ENCODE peak calls at places on chromosomes 5 and 9, in seven cellular contexts. S, A, M, G, H, Y and N are unnamed samples.

GRCh38 chr5:172686539-172687390 is 45.7 kb downstream of the NEURL1B start:
- DNase-seq in S (no peak), A (no peak), M (no peak), G (no peak), H (no peak), Y (no peak), N (no peak)

GRCh38 chr5:96627792-96628191 is 34.4 kb upstream of the CAST start:
- DNase-seq in S (no peak), A (no peak), M (no peak), G (no peak), H (peak), Y (no peak), N (no peak)

GRCh38 chr5:151811593-151812321 is 40.0 kb downstream of the G3BP1 start:
- DNase-seq in S (no peak), A (no peak), M (no peak), G (no peak), H (no peak), Y (no peak), N (no peak)

GRCh38 chr9:105445203-105445881 is 2.5 kb upstream of the FSD1L start:
- DNase-seq in S (no peak), A (no peak), M (no peak), G (no peak), H (no peak), Y (no peak), N (no peak)

GRCh38 chr5:66551920-66552319 is 44.3 kb upstream of the MAST4 start:
- DNase-seq in S (no peak), A (no peak), M (no peak), G (no peak), H (no peak), Y (no peak), N (no peak)

GRCh38 chr9:126165755-126166154 is 160.9 kb upstream of the MVB12B start:
- DNase-seq in S (no peak), A (no peak), M (no peak), G (no peak), H (no peak), Y (peak), N (no peak)

GRCh38 chr5:135973323-135974018 is 18.7 kb upstream of the LECT2 start:
- DNase-seq in S (no peak), A (no peak), M (no peak), G (no peak), H (peak), Y (no peak), N (no peak)

GRCh38 chr9:33076031-33076359 is 479 bp downstream of the SMU1 start:
- DNase-seq in S (no peak), A (no peak), M (no peak), G (no peak), H (peak), Y (no peak), N (no peak)

GRCh38 chr9:2043881-2044462 is 28.8 kb downstream of the SMARCA2 start:
- DNase-seq in S (no peak), A (no peak), M (no peak), G (no peak), H (no peak), Y (no peak), N (no peak)

GRCh38 chr5:158414780-158415179 is 555.8 kb upstream of the CLINT1 start:
- DNase-seq in S (no peak), A (no peak), M (no peak), G (no peak), H (no peak), Y (no peak), N (no peak)

GRCh38 chr9:101400120-101400519 is 1.5 kb downstream of the ZNF189 start:
- DNase-seq in S (no peak), A (no peak), M (no peak), G (no peak), H (no peak), Y (no peak), N (no peak)

GRCh38 chr5:65475336-65475735 is 6.4 kb downstream of the ADAMTS6 start:
- DNase-seq in S (no peak), A (no peak), M (no peak), G (no peak), H (no peak), Y (no peak), N (no peak)

GRCh38 chr5:147821791-147822190 is 9.7 kb downstream of the SPINK1 start:
- DNase-seq in S (no peak), A (no peak), M (no peak), G (no peak), H (no peak), Y (no peak), N (no peak)

GRCh38 chr5:569868-570361 is 42.2 kb upstream of the CEP72 start:
- DNase-seq in S (no peak), A (no peak), M (no peak), G (no peak), H (no peak), Y (no peak), N (no peak)

GRCh38 chr5:84383816-84384603 is 670 bp downstream of the EDIL3 start:
- DNase-seq in S (no peak), A (peak), M (no peak), G (no peak), H (no peak), Y (peak), N (no peak)

GRCh38 chr9:35806101-35806500 is 6.0 kb downstream of the SPAG8 start:
- DNase-seq in S (no peak), A (no peak), M (no peak), G (no peak), H (no peak), Y (no peak), N (no peak)

GRCh38 chr5:67199859-67200258 is 3.3 kb upstream of the CD180 start:
- DNase-seq in S (no peak), A (no peak), M (no peak), G (no peak), H (no peak), Y (no peak), N (no peak)

GRCh38 chr5:74409166-74409706 is 231.3 kb downstream of the ENC1 start:
- DNase-seq in S (no peak), A (no peak), M (no peak), G (no peak), H (no peak), Y (no peak), N (no peak)

GRCh38 chr5:109927639-109928038 is 237.9 kb downstream of the MAN2A1 start:
- DNase-seq in S (no peak), A (no peak), M (no peak), G (no peak), H (no peak), Y (no peak), N (no peak)

GRCh38 chr5:72328172-72328571 is 8.0 kb downstream of the PTCD2 start:
- DNase-seq in S (no peak), A (peak), M (no peak), G (no peak), H (no peak), Y (no peak), N (no peak)

GRCh38 chr9:124098141-124098905 is 86.8 kb downstream of the LHX2 start:
- DNase-seq in S (no peak), A (no peak), M (no peak), G (no peak), H (no peak), Y (no peak), N (no peak)

GRCh38 chr9:105055922-105056321 is 128.0 kb upstream of the ABCA1 start:
- DNase-seq in S (no peak), A (no peak), M (no peak), G (no peak), H (no peak), Y (no peak), N (no peak)

GRCh38 chr5:167967494-167968180 is 323.8 kb upstream of the WWC1 start:
- DNase-seq in S (no peak), A (no peak), M (no peak), G (no peak), H (no peak), Y (no peak), N (no peak)

GRCh38 chr5:11511878-11512277 is 392.4 kb downstream of the CTNND2 start:
- DNase-seq in S (no peak), A (no peak), M (no peak), G (no peak), H (peak), Y (no peak), N (no peak)

GRCh38 chr9:114366334-114367128 is 21.3 kb downstream of the AKNA start:
- DNase-seq in S (no peak), A (no peak), M (no peak), G (no peak), H (no peak), Y (no peak), N (no peak)

GRCh38 chr9:38263534-38263933 is 129.0 kb upstream of the ALDH1B1 start:
- DNase-seq in S (no peak), A (no peak), M (peak), G (no peak), H (peak), Y (no peak), N (no peak)

GRCh38 chr5:65967288-65968066 is 41.1 kb downstream of the ERBIN start:
- DNase-seq in S (no peak), A (no peak), M (no peak), G (peak), H (no peak), Y (no peak), N (no peak)

GRCh38 chr9:37217141-37217540 is 96.8 kb downstream of the ZCCHC7 start:
- DNase-seq in S (no peak), A (no peak), M (no peak), G (no peak), H (no peak), Y (no peak), N (no peak)

GRCh38 chr9:132639322-132639721 is 30.5 kb downstream of the DDX31 start:
- DNase-seq in S (no peak), A (no peak), M (no peak), G (no peak), H (no peak), Y (no peak), N (no peak)

GRCh38 chr9:90680534-90680933 is 37.9 kb upstream of the DIRAS2 start:
- DNase-seq in S (no peak), A (no peak), M (no peak), G (no peak), H (no peak), Y (no peak), N (no peak)

GRCh38 chr5:117286813-117287212 is 712.2 kb upstream of the SEMA6A start:
- DNase-seq in S (no peak), A (no peak), M (no peak), G (no peak), H (no peak), Y (no peak), N (no peak)

GRCh38 chr5:61048534-61048933 is 103.5 kb downstream of the NDUFAF2 start:
- DNase-seq in S (no peak), A (no peak), M (peak), G (no peak), H (no peak), Y (no peak), N (no peak)

GRCh38 chr9:21890696-21891095 is 88.3 kb downstream of the MTAP start:
- DNase-seq in S (no peak), A (no peak), M (no peak), G (no peak), H (no peak), Y (no peak), N (no peak)

GRCh38 chr5:153658606-153659005 is 168.1 kb downstream of the GRIA1 start:
- DNase-seq in S (no peak), A (no peak), M (no peak), G (no peak), H (no peak), Y (no peak), N (no peak)

GRCh38 chr9:5146241-5146640 is 39.2 kb downstream of the INSL6 start:
- DNase-seq in S (no peak), A (no peak), M (no peak), G (no peak), H (no peak), Y (no peak), N (no peak)

GRCh38 chr9:112777914-112778313 is 27.4 kb downstream of the SNX30 start:
- DNase-seq in S (no peak), A (no peak), M (no peak), G (no peak), H (no peak), Y (no peak), N (no peak)

GRCh38 chr5:124252094-124252750 is 494.2 kb downstream of the ZNF608 start:
- DNase-seq in S (no peak), A (peak), M (no peak), G (no peak), H (no peak), Y (no peak), N (no peak)

GRCh38 chr5:124259017-124259416 is 487.4 kb downstream of the ZNF608 start:
- DNase-seq in S (no peak), A (no peak), M (no peak), G (no peak), H (no peak), Y (no peak), N (no peak)

GRCh38 chr5:124252751-124253146 is 493.7 kb downstream of the ZNF608 start:
- DNase-seq in S (no peak), A (peak), M (no peak), G (no peak), H (no peak), Y (no peak), N (no peak)

GRCh38 chr5:124257048-124257447 is 489.4 kb downstream of the ZNF608 start:
- DNase-seq in S (no peak), A (no peak), M (no peak), G (no peak), H (no peak), Y (no peak), N (no peak)

DNA sequence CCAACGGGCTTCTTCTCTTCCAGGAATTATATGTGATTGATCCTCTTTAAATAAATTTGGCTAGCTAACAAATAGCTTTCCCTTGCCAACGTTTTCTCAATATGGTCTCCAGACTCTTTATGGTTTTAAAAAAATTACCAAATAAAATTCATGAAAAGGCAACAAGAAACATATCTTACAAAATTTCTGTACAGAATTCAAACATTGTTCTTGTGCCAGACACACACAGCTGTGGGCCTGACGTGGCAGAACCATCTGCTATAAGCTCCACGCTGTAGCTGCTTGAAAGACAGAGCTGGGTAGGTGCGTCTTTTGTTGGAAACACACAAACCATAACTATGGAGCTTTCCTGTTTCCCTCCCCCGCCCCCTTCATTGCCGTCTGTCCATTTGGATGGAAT is 493.0 kb downstream of the ZNF608 start:
- DNase-seq in S (no peak), A (no peak), M (no peak), G (no peak), H (no peak), Y (no peak), N (no peak)
- TF ChIP-seq SIN3A in S (no peak), A (no peak), M (no peak), G (no peak), H (no peak), Y (no peak), N (no peak)

DNA sequence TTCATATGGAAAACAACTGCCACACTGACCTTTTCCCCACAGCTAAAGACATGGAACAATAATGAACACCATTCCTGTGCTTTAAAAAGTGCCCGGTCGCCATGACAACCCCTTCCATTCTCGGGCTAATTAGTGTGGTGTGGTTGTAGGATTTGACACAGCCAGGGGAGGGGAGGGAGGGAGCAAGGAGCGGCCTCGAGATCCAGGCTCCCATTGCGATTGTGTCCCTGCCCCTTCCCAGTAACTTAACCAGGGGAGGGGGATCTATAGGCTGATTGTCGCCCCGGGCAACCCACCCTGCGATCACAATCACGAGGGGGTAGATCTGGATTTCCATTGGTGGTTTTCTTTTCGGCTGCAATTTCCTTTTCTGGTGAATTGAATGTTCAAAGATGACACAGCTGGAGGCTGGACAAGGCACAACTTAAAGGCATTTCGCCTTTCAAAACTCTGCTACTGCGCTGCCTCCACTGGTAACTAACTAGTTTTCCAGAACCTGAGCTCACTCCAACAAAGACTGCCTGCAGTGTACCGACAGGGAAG is 96.7 kb upstream of the RETREG1 start:
- DNase-seq in S (no peak), A (peak), M (no peak), G (no peak), H (no peak), Y (peak), N (no peak)
- H3K27ac ChIP-seq in S (no peak), A (peak), M (no peak), G (no peak), H (no peak), Y (peak), N (no peak)

DNA sequence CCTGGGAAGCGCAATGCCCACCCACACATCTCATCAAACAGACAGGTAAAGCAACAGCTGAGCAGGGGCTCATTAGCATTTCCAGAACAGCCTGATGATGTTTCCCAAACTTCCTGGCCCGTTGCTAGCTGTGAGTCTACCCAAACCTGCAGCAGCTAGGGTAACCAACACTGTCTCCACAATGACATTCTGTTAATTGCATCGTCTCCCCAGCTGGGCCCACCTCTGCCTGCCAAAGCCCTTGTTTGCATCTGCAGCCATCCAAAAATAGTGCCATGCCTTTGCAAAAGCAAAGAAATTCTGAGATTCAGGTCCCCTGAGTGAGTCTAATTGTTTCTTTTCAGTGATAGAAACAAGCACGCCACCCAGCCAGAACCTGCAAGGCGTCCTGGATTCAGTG is 273.0 kb downstream of the MED10 start:
- DNase-seq in S (no peak), A (no peak), M (no peak), G (no peak), H (no peak), Y (no peak), N (no peak)
- TF ChIP-seq SIN3A in S (no peak), A (no peak), M (no peak), G (no peak), H (no peak), Y (no peak), N (no peak)

GRCh38 chr5:112735702-112736101 is 2.0 kb upstream of the APC start:
- DNase-seq in S (no peak), A (no peak), M (no peak), G (no peak), H (no peak), Y (no peak), N (peak)

GRCh38 chr5:112738180-112738560 is 485 bp downstream of the APC start:
- DNase-seq in S (no peak), A (peak), M (no peak), G (peak), H (no peak), Y (peak), N (no peak)

GRCh38 chr5:112734597-112734996 is 3.1 kb upstream of the APC start:
- DNase-seq in S (no peak), A (no peak), M (no peak), G (no peak), H (no peak), Y (no peak), N (no peak)

GRCh38 chr5:112737472-112738179 is at the start of gene APC:
- DNase-seq in S (peak), A (peak), M (peak), G (peak), H (peak), Y (peak), N (no peak)

DNA sequence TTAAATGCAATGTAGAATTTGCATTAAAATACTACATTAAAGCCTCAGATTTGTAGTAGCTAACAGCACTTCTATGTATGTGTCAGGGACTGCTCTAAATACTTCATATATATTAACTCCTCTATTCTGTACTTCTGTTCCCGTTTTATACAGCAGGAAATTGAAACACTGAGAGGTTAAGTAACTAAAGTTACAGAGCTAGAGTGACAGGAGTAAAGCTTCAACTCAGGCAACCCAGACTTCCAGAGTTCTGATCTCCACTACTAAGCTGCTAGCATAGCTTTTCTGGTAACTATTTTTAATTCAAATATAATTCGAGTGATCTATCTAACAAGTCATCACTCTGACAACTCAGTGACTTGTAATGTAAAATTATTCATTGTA is 605 bp upstream of the APC start:
- DNase-seq in S (no peak), A (no peak), M (no peak), G (no peak), H (no peak), Y (no peak), N (no peak)
- H3K27ac ChIP-seq in S (peak), A (peak), M (no peak), G (peak), H (no peak), Y (no peak), N (no peak)

DNA sequence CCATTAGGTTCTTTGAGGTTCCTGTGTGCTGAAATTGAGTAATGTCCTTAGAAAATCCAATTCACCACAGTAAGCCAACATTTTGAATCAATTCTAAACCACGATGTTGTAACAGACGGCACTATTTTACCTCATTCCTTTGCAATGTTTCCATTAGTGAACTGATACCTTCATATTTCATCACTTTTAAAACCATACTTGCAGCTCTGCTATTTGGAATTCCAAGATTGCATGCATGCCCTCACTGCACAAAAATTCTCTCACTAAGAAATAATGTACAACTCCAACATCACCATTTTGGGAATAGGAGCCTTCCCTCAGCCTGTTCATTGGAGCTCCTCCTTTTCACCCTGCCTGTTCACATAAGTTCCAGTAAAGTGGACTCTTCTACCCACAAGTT is 74.8 kb upstream of the TGFBR1 start:
- DNase-seq in S (no peak), A (no peak), M (no peak), G (no peak), H (no peak), Y (no peak), N (no peak)
- TF ChIP-seq SIN3A in S (no peak), A (no peak), M (no peak), G (no peak), H (no peak), Y (no peak), N (no peak)

GRCh38 chr9:111610149-111610548 is 10.7 kb upstream of the PTGR1 start:
- DNase-seq in S (no peak), A (no peak), M (no peak), G (no peak), H (no peak), Y (no peak), N (no peak)
- H3K27ac ChIP-seq in S (no peak), A (no peak), M (no peak), G (no peak), H (no peak), Y (no peak), N (no peak)

DNA sequence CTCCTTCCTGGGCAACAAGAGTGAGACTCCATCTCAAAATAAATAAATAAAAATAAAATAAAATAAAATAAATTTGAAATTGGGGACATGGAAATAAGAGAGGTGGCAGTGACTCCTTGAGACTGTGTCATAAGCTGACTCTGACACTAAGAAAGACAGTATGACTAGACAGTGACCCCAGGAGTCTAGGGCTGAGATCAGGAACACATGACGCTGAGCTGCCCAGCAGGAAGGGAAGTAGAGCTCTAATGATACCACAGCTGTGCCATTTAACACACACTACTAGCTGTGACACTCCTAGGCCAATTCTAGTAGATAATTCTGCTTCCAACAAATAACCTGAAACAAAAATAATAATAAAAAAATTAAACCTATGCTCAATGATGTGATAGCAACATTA is 293.0 kb downstream of the SEC61B start:
- DNase-seq in S (peak), A (no peak), M (no peak), G (no peak), H (no peak), Y (no peak), N (no peak)
- TF ChIP-seq SIN3A in S (no peak), A (no peak), M (no peak), G (no peak), H (no peak), Y (no peak), N (no peak)